ENCODE peak calls at places on chromosomes 2 and 18, in eight cellular contexts. I is PC-9, E is NCI-H1092, D is choroid plexus epithelial cell, V is neural progenitor cell, J is transverse colon, X is globus pallidus, P is mesendoderm. S is an unnamed sample.

GRCh38 chr18:9661564-9661963 is 46.5 kb upstream of the RAB31 start:
- DNase-seq in P (peak; percentile 61), E (no peak), I (no peak), D (peak; percentile 69), V (no peak), X (peak; percentile 23), J (no peak), S (peak; percentile 23)

GRCh38 chr2:68594674-68595492 is 48.5 kb upstream of the PROKR1 start:
- DNase-seq in P (peak; percentile 54), V (peak; percentile 48), J (peak; percentile 46), X (peak; percentile 1), I (no peak), D (peak; percentile 71), E (no peak), S (peak; percentile 66)

GRCh38 chr2:119744335-119744939 is 15.3 kb upstream of the PTPN4 start:
- DNase-seq in P (no peak), J (no peak), E (no peak), X (no peak), D (no peak), V (no peak), I (peak; percentile 93), S (peak; percentile 28)

GRCh38 chr2:152468832-152469692 is 134.1 kb downstream of the FMNL2 start:
- DNase-seq in P (peak; percentile 68), J (peak; percentile 16), D (peak; percentile 68), E (no peak), X (peak; percentile 70), V (no peak), I (peak; percentile 44), S (peak; percentile 51)

GRCh38 chr2:53366570-53366969 is 401.0 kb upstream of the CHAC2 start:
- DNase-seq in E (no peak), J (no peak), X (no peak), V (no peak), P (no peak), D (no peak), I (no peak), S (no peak)

GRCh38 chr2:160715428-160715827 is 221.8 kb upstream of the RBMS1 start:
- DNase-seq in D (no peak), P (no peak), V (no peak), I (no peak), X (no peak), E (no peak), J (no peak), S (no peak)

GRCh38 chr18:23662309-23663263 is at the start of gene ANKRD29:
- DNase-seq in X (peak; percentile 0), E (no peak), I (no peak), P (peak; percentile 43), V (peak; percentile 81), J (peak; percentile 44), D (no peak), S (peak; percentile 43)

GRCh38 chr18:41077076-41077475 is 878.0 kb upstream of the PIK3C3 start:
- DNase-seq in V (no peak), P (no peak), I (no peak), J (no peak), X (no peak), D (no peak), E (no peak), S (no peak)

GRCh38 chr2:237616373-237617304 is 10.7 kb upstream of the LRRFIP1 start:
- DNase-seq in E (no peak), I (peak; percentile 50), P (no peak), J (no peak), V (no peak), X (no peak), D (peak; percentile 60), S (peak; percentile 91)

S was measured in dermis blood vessel endothelial cell.